ENCODE peak calls at places on chromosomes 7 and 10, in seven cellular contexts. Y is CD4-positive, CD25-positive, alpha-beta regulatory T cell; X is colonic mucosa; W is dorsolateral prefrontal cortex; Z is osteoblast; M is CD8-positive, alpha-beta memory T cell; D is ovary. V is an unnamed sample.

GRCh38 chr7:95527776-95528250 is 42.1 kb downstream of the ASB4 start:
- DNase-seq in Y (no peak), M (no peak), W (no peak), D (no peak), X (no peak), Z (no peak), V (no peak)

GRCh38 chr10:74012480-74012879 is 14.6 kb downstream of the VCL start:
- DNase-seq in D (no peak), X (no peak), Y (no peak), M (no peak), W (no peak), Z (no peak), V (no peak)

GRCh38 chr10:92200564-92200963 is 90.3 kb downstream of the CPEB3 start:
- DNase-seq in X (no peak), D (no peak), M (no peak), Z (no peak), Y (no peak), W (no peak), V (no peak)

GRCh38 chr7:38311329-38311937 is 38.0 kb upstream of the TARP start:
- DNase-seq in D (peak), Z (no peak), Y (no peak), M (no peak), X (peak), W (peak), V (no peak)

GRCh38 chr7:95931460-95932232 is 159.3 kb downstream of the DYNC1I1 start:
- DNase-seq in Y (no peak), M (no peak), W (no peak), X (no peak), Z (no peak), D (no peak), V (no peak)

GRCh38 chr7:20219446-20220292 is 2.5 kb upstream of the MACC1 start:
- DNase-seq in X (peak), W (peak), M (no peak), Z (no peak), Y (no peak), D (no peak), V (peak)

GRCh38 chr10:91163709-91164474 is 56.6 kb upstream of the PCGF5 start:
- DNase-seq in X (peak), W (peak), Y (peak), M (peak), D (peak), Z (peak), V (peak)

GRCh38 chr7:107725138-107725740 is 18.7 kb upstream of the CBLL1 start:
- DNase-seq in Y (peak), D (no peak), Z (peak), M (peak), W (no peak), X (peak), V (peak)

GRCh38 chr7:54888736-54889082 is 129.7 kb upstream of the SEC61G start:
- DNase-seq in Z (no peak), M (no peak), X (no peak), W (no peak), Y (no peak), D (no peak), V (no peak)

GRCh38 chr10:75432176-75432575 is 752 bp downstream of the LRMDA start:
- DNase-seq in M (no peak), D (no peak), Y (no peak), X (no peak), W (no peak), Z (no peak), V (no peak)
- H3K4me3 ChIP-seq in M (no peak), D (peak), Y (no peak), X (no peak), W (peak), Z (peak), V (peak)

GRCh38 chr7:30752979-30753378 is 1.0 kb downstream of the INMT start:
- DNase-seq in X (peak), Z (no peak), W (no peak), Y (no peak), D (peak), M (no peak), V (peak)
- H3K27ac ChIP-seq in X (no peak), Z (no peak), W (no peak), Y (no peak), D (no peak), M (no peak), V (peak)

DNA sequence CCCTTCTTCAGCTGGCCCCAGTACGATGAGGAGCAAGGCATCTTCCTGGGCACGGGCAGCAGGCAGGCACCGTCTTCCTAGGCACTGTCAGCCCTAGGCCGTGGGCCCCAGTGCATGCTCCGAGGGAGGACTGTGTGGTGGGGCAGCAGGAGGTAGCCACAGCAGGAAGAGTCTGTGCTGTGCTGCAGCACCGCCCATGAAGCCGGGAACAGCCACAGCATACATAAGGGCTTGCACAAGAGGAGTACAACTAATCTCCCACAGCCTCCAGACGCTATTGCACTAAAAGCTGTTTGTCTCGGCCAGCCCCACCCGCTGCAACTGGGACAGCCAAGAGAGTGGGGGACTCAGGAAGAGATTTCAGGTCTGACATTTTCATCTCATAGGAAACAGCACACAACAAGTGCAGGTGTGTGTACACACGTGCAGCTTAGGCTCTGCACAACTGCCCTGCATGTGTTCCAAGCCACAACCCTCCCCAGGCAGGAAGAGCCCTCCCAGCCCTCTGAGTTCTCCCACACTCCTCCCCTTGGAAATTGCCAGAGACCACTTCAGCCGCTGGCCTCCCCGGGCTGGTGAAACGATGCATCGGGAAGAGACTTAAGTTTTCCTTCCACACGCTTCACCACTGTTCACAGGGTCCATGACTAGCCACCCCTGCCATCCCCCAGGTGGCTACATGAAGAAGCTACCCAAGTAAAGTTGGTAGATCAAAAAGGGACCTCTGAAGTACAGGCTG is 88.1 kb upstream of the DDC start:
- DNase-seq in Z (peak), W (no peak), Y (no peak), M (no peak), X (no peak), D (peak), V (peak)
- H3K4me3 ChIP-seq in Z (peak), W (no peak), Y (no peak), M (no peak), X (no peak), D (no peak), V (peak)

GRCh38 chr7:82443801-82444219 is 233 bp upstream of the CACNA2D1 start:
- DNase-seq in D (peak), M (no peak), Y (no peak), X (peak), Z (peak), W (peak), V (peak)
- H3K27ac ChIP-seq in D (peak), M (no peak), Y (no peak), X (peak), Z (peak), W (peak), V (peak)

GRCh38 chr10:17188644-17189172 is 12.8 kb downstream of the TRDMT1 start:
- DNase-seq in X (no peak), D (no peak), W (no peak), Y (no peak), M (no peak), Z (no peak), V (no peak)
- H3K4me3 ChIP-seq in X (no peak), D (no peak), W (no peak), Y (no peak), M (no peak), Z (no peak), V (no peak)

GRCh38 chr10:132827861-132828539 is 42.1 kb upstream of the NKX6-2 start:
- DNase-seq in D (peak), Y (no peak), M (no peak), Z (no peak), W (peak), X (no peak), V (no peak)
- H3K27ac ChIP-seq in D (no peak), Y (no peak), M (no peak), Z (no peak), W (no peak), X (no peak), V (no peak)

DNA sequence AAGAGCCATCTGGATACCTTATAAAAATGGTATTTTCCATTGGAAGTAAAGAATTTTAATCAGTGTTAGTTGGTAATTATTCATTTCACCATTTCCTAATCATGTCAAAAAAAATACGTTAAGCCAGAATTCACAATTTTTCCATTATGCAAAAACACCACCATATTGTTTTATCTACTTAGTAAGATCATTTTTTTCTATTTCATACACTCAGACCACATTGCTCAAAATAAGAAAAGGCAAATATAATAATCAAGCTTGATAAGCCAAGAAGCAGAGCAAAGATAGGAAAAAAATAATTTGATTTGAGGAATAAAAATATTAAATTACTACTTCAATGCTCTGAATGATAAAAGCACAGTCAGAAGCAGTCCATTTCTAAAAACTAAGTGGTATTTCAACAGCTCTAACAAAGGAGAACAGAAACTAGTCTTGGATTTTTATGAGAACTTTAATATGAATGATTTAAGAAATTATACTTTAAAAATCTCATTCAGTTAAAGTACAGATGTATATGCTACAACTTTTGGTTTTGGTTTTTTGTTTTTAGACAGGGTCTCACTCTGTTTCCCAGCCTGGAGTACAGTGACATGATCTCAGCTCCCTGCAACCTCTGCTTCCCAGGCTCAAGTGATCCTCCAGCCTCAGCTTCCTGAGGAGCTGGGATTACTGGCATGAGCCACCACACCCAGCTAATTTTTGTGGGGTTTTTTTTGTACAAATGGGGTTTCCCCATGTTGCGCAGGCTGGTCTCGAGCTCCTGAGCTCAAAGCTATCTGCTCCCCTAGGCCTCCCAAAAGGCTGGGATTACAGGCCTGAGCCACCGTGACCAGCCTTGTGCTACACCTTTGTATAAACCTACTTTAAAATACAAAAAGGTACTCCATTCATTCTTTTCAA is 46.6 kb downstream of the LRRN3 start:
- DNase-seq in M (no peak), D (no peak), Z (no peak), Y (no peak), W (no peak), X (no peak), V (peak)
- H3K4me3 ChIP-seq in M (no peak), D (no peak), Z (no peak), Y (peak), W (no peak), X (no peak), V (no peak)